ENCODE peak calls at places on chromosomes 7 and 10, in nine cellular contexts. H is neural crest cell; I is BE2C; L is activated naive CD8-positive, alpha-beta T cell treated with anti-CD3 and anti-CD28 coated beads for 36 hours; T is keratinocyte; N is heart left ventricle; Z is gastrocnemius medialis; Y is NB4; E is prostate gland. S is an unnamed sample.
A peak's percentile ranks its signal among the peaks of the same experiment; 100 is the strongest.

GRCh38 chr10:33381897-33382578 is 47.6 kb upstream of the NRP1 start:
- DNase-seq in H (no peak), I (no peak), L (no peak), T (no peak), N (no peak), Z (no peak), Y (no peak), E (no peak), S (no peak)

GRCh38 chr7:14303536-14303935 is 314.1 kb upstream of the ETV1 start:
- DNase-seq in H (no peak), I (no peak), L (no peak), T (no peak), N (no peak), Z (no peak), Y (no peak), E (no peak), S (no peak)

GRCh38 chr7:139613971-139614411 is 90.5 kb downstream of the CLEC2L start:
- DNase-seq in H (no peak), I (no peak), L (no peak), T (no peak), N (no peak), Z (no peak), Y (no peak), E (no peak), S (no peak)

GRCh38 chr10:22564060-22564459 is 150.3 kb downstream of the PIP4K2A start:
- DNase-seq in H (no peak), I (no peak), L (no peak), T (no peak), N (no peak), Z (no peak), Y (peak; percentile 29), E (no peak), S (no peak)

GRCh38 chr10:101775273-101776131 is at the start of gene FGF8:
- DNase-seq in H (no peak), I (no peak), L (no peak), T (no peak), N (no peak), Z (no peak), Y (no peak), E (no peak), S (no peak)

GRCh38 chr7:6023974-6024435 is 7.2 kb upstream of the ANKRD61 start:
- DNase-seq in H (no peak), I (no peak), L (no peak), T (no peak), N (no peak), Z (no peak), Y (no peak), E (no peak), S (no peak)

GRCh38 chr7:27825890-27826289 is 85.9 kb downstream of the TAX1BP1 start:
- DNase-seq in H (no peak), I (no peak), L (no peak), T (no peak), N (no peak), Z (no peak), Y (no peak), E (no peak), S (no peak)

GRCh38 chr10:101367569-101368453 is 13.8 kb downstream of the BTRC start:
- DNase-seq in H (no peak), I (no peak), L (no peak), T (peak; percentile 90), N (no peak), Z (no peak), Y (no peak), E (no peak), S (no peak)

GRCh38 chr7:115477193-115477651 is 553.3 kb downstream of the TFEC start:
- DNase-seq in H (peak; percentile 32), I (no peak), L (no peak), T (no peak), N (no peak), Z (no peak), Y (no peak), E (no peak), S (no peak)

GRCh38 chr7:1700086-1700485 is 30.0 kb downstream of the ELFN1 start:
- DNase-seq in H (no peak), I (no peak), L (no peak), T (no peak), N (no peak), Z (no peak), Y (no peak), E (no peak), S (no peak)